ENCODE peak calls at places on chromosomes 12 and 14, in five cellular contexts. One of them, this sample, is unnamed.

GRCh38 chr12:51174501-51174900 is 1.6 kb upstream of the TFCP2 start:
- DNase-seq in heart left ventricle: no peak
- DNase-seq in endodermal cell: no peak
- DNase-seq in PC-9: no peak
- DNase-seq in CD8-positive, alpha-beta T cell: no peak
- DNase-seq in this sample: no peak

GRCh38 chr14:52235434-52235833 is 32.1 kb upstream of the PTGDR start:
- DNase-seq in heart left ventricle: no peak
- DNase-seq in endodermal cell: peak; percentile 55
- DNase-seq in PC-9: no peak
- DNase-seq in CD8-positive, alpha-beta T cell: no peak
- DNase-seq in this sample: no peak

GRCh38 chr14:105167303-105168092 is 1.1 kb downstream of the JAG2 start:
- DNase-seq in heart left ventricle: no peak
- DNase-seq in endodermal cell: peak; percentile 73
- DNase-seq in PC-9: no peak
- DNase-seq in CD8-positive, alpha-beta T cell: no peak
- DNase-seq in this sample: no peak

GRCh38 chr12:53575502-53576264 is 50.5 kb downstream of the ATF7 start:
- DNase-seq in heart left ventricle: no peak
- DNase-seq in endodermal cell: no peak
- DNase-seq in PC-9: peak; percentile 79
- DNase-seq in CD8-positive, alpha-beta T cell: no peak
- DNase-seq in this sample: no peak

GRCh38 chr14:66965831-66966230 is 223.4 kb upstream of the GARIN2 start:
- DNase-seq in heart left ventricle: no peak
- DNase-seq in endodermal cell: no peak
- DNase-seq in PC-9: no peak
- DNase-seq in CD8-positive, alpha-beta T cell: no peak
- DNase-seq in this sample: no peak

GRCh38 chr12:85363382-85364190 is 83.6 kb downstream of the ALX1 start:
- DNase-seq in heart left ventricle: no peak
- DNase-seq in endodermal cell: no peak
- DNase-seq in PC-9: no peak
- DNase-seq in CD8-positive, alpha-beta T cell: no peak
- DNase-seq in this sample: no peak

GRCh38 chr12:110270125-110270962 is 10.7 kb upstream of the ATP2A2 start:
- DNase-seq in heart left ventricle: peak; percentile 74
- DNase-seq in endodermal cell: peak; percentile 66
- DNase-seq in PC-9: peak; percentile 62
- DNase-seq in CD8-positive, alpha-beta T cell: no peak
- DNase-seq in this sample: no peak

GRCh38 chr12:38159591-38160317 is 156.8 kb upstream of the ALG10B start:
- DNase-seq in heart left ventricle: no peak
- DNase-seq in endodermal cell: no peak
- DNase-seq in PC-9: no peak
- DNase-seq in CD8-positive, alpha-beta T cell: no peak
- DNase-seq in this sample: no peak

GRCh38 chr12:119546340-119546739 is 47.2 kb upstream of the TMEM233 start:
- DNase-seq in heart left ventricle: no peak
- DNase-seq in endodermal cell: no peak
- DNase-seq in PC-9: peak; percentile 52
- DNase-seq in CD8-positive, alpha-beta T cell: no peak
- DNase-seq in this sample: no peak

GRCh38 chr12:119547016-119547415 is 46.6 kb upstream of the TMEM233 start:
- DNase-seq in heart left ventricle: no peak
- DNase-seq in endodermal cell: no peak
- DNase-seq in PC-9: peak; percentile 58
- DNase-seq in CD8-positive, alpha-beta T cell: no peak
- DNase-seq in this sample: no peak

GRCh38 chr12:119540476-119540875 is 53.1 kb upstream of the TMEM233 start:
- DNase-seq in heart left ventricle: no peak
- DNase-seq in endodermal cell: no peak
- DNase-seq in PC-9: no peak
- DNase-seq in CD8-positive, alpha-beta T cell: no peak
- DNase-seq in this sample: no peak

GRCh38 chr12:119544780-119545625 is 48.6 kb upstream of the TMEM233 start:
- DNase-seq in heart left ventricle: peak; percentile 41
- DNase-seq in endodermal cell: peak; percentile 92
- DNase-seq in PC-9: peak; percentile 39
- DNase-seq in CD8-positive, alpha-beta T cell: peak; percentile 57
- DNase-seq in this sample: peak; percentile 9
- H3K27me3 ChIP-seq in heart left ventricle: no peaks in the 10 kb centered on the region
- H3K27me3 ChIP-seq in endodermal cell: peaks cover 12% of the 10 kb centered on the region
- H3K27me3 ChIP-seq in PC-9: no peaks in the 10 kb centered on the region
- H3K27me3 ChIP-seq in CD8-positive, alpha-beta T cell: no peaks in the 10 kb centered on the region
- H3K27me3 ChIP-seq in this sample: no peaks in the 10 kb centered on the region

DNA sequence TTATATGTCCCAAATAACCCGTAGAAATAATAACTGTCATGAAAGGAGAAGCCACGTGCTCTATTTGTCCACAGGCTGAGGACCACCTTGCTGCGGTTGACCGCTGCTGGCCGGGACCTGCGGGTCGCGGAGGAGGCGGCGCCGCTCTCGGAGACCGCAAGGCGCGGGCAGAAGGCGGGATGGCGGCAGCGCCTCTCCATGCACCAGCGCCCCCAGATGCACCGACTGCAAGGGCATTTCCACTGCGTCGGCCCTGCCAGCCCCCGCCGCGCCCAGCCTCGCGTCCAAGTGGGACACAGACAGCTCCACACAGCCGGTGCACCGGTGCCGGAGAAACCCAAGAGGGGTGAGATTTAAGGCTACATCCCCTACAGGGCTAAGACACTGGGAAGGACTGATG is 21.0 kb downstream of the RPGRIP1 start:
- DNase-seq in heart left ventricle: peak; percentile 46
- DNase-seq in endodermal cell: peak; percentile 84
- DNase-seq in PC-9: no peak
- DNase-seq in CD8-positive, alpha-beta T cell: peak; percentile 51
- DNase-seq in this sample: no peak
- H3K4me3 ChIP-seq in heart left ventricle: no peak overlapping the region
- H3K4me3 ChIP-seq in endodermal cell: peak overlapping the region; percentile 71
- H3K4me3 ChIP-seq in PC-9: no peak overlapping the region
- H3K4me3 ChIP-seq in CD8-positive, alpha-beta T cell: no peak overlapping the region
- H3K4me3 ChIP-seq in this sample: peak overlapping the region; percentile 22

GRCh38 chr14:20388159-20388558 is 25.1 kb downstream of the TEP1 start:
- DNase-seq in heart left ventricle: no peak
- DNase-seq in endodermal cell: peak; percentile 77
- DNase-seq in PC-9: no peak
- DNase-seq in CD8-positive, alpha-beta T cell: no peak
- DNase-seq in this sample: no peak

GRCh38 chr14:20387577-20387976 is 25.7 kb downstream of the TEP1 start:
- DNase-seq in heart left ventricle: no peak
- DNase-seq in endodermal cell: no peak
- DNase-seq in PC-9: no peak
- DNase-seq in CD8-positive, alpha-beta T cell: no peak
- DNase-seq in this sample: no peak

GRCh38 chr14:20384321-20384720 is 29.0 kb downstream of the TEP1 start:
- DNase-seq in heart left ventricle: no peak
- DNase-seq in endodermal cell: no peak
- DNase-seq in PC-9: no peak
- DNase-seq in CD8-positive, alpha-beta T cell: no peak
- DNase-seq in this sample: no peak

GRCh38 chr14:20384886-20385285 is 28.4 kb downstream of the TEP1 start:
- DNase-seq in heart left ventricle: no peak
- DNase-seq in endodermal cell: no peak
- DNase-seq in PC-9: no peak
- DNase-seq in CD8-positive, alpha-beta T cell: no peak
- DNase-seq in this sample: no peak

GRCh38 chr14:20386276-20386855 is 26.9 kb downstream of the TEP1 start:
- DNase-seq in heart left ventricle: no peak
- DNase-seq in endodermal cell: no peak
- DNase-seq in PC-9: no peak
- DNase-seq in CD8-positive, alpha-beta T cell: no peak
- DNase-seq in this sample: no peak
- H3K36me3 ChIP-seq in heart left ventricle: peaks cover 99% of the 10 kb centered on the region
- H3K36me3 ChIP-seq in endodermal cell: peaks cover 86% of the 10 kb centered on the region
- H3K36me3 ChIP-seq in PC-9: no peaks in the 10 kb centered on the region
- H3K36me3 ChIP-seq in CD8-positive, alpha-beta T cell: peaks cover 85% of the 10 kb centered on the region
- H3K36me3 ChIP-seq in this sample: peaks cover 3% of the 10 kb centered on the region

GRCh38 chr12:3365416-3366385 is 125.3 kb upstream of the PRMT8 start:
- DNase-seq in heart left ventricle: peak; percentile 60
- DNase-seq in endodermal cell: peak; percentile 88
- DNase-seq in PC-9: no peak
- DNase-seq in CD8-positive, alpha-beta T cell: no peak
- DNase-seq in this sample: no peak

GRCh38 chr12:3364226-3364625 is 126.8 kb upstream of the PRMT8 start:
- DNase-seq in heart left ventricle: no peak
- DNase-seq in endodermal cell: peak; percentile 39
- DNase-seq in PC-9: no peak
- DNase-seq in CD8-positive, alpha-beta T cell: no peak
- DNase-seq in this sample: no peak

GRCh38 chr12:3363608-3364007 is 127.4 kb upstream of the PRMT8 start:
- DNase-seq in heart left ventricle: peak; percentile 53
- DNase-seq in endodermal cell: peak; percentile 31
- DNase-seq in PC-9: no peak
- DNase-seq in CD8-positive, alpha-beta T cell: no peak
- DNase-seq in this sample: no peak

GRCh38 chr12:3366451-3367155 is 124.4 kb upstream of the PRMT8 start:
- DNase-seq in heart left ventricle: no peak
- DNase-seq in endodermal cell: peak; percentile 75
- DNase-seq in PC-9: no peak
- DNase-seq in CD8-positive, alpha-beta T cell: no peak
- DNase-seq in this sample: no peak

DNA sequence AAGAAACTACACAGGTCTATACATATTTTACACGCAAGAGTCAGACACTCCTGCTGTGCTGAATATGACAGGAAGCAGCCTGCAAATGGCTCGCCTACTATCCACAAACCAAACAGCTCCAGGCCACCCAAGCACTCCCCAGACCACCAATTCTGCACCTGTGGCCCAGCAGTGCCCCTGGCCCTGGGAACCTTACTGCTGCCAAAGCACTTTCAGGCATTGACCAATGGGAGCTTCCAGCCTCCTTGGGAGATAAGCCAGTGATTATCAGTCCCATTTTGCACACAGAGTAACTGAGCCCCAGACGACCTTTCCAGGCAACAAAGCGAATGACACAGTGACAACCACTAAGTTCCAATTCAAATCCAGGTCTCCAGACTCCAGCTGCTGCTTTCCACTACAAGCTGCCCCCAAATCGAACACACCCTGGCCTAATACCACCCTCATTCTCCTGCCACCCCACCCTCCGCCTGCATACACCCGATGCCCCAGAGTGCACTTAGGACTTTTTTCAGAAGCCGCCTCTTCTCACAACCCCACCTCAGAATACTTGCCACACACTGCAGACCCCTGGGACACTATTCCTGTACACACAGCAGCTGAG is 126.2 kb upstream of the PRMT8 start:
- DNase-seq in heart left ventricle: no peak
- DNase-seq in endodermal cell: peak; percentile 38
- DNase-seq in PC-9: no peak
- DNase-seq in CD8-positive, alpha-beta T cell: no peak
- DNase-seq in this sample: no peak
- H3K27me3 ChIP-seq in heart left ventricle: peaks cover 21% of the 10 kb centered on the region
- H3K27me3 ChIP-seq in endodermal cell: peaks cover 34% of the 10 kb centered on the region
- H3K27me3 ChIP-seq in PC-9: peaks cover 91% of the 10 kb centered on the region
- H3K27me3 ChIP-seq in CD8-positive, alpha-beta T cell: peaks cover 3% of the 10 kb centered on the region
- H3K27me3 ChIP-seq in this sample: peaks cover 43% of the 10 kb centered on the region

GRCh38 chr12:6635375-6635855 is 344 bp downstream of the LPAR5 start:
- DNase-seq in heart left ventricle: no peak
- DNase-seq in endodermal cell: peak; percentile 65
- DNase-seq in PC-9: no peak
- DNase-seq in CD8-positive, alpha-beta T cell: peak; percentile 72
- DNase-seq in this sample: no peak
- H3K4me3 ChIP-seq in heart left ventricle: no peak overlapping the region
- H3K4me3 ChIP-seq in endodermal cell: no peak overlapping the region
- H3K4me3 ChIP-seq in PC-9: peak overlapping the region; percentile 48
- H3K4me3 ChIP-seq in CD8-positive, alpha-beta T cell: peak overlapping the region; percentile 44
- H3K4me3 ChIP-seq in this sample: no peak overlapping the region

DNA sequence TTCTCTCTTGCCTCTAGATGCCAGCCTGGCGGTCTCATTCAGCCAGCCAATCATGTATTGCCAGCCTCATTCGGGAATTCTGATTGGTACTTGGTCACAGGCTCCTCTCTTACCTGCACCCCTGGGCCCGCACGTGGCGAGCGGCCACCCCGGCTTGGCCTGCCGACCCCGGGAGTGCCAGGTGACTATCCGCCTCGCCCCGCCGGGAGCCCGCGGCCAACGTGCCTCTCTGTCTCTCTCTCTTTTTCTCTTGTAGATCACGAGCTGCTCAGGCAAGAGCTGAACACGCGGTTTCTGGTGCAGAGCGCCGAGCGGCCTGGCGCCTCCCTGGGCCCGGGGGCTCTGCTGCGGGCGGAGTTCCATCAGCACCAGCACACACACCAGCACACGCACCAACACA is 39.3 kb downstream of the LRCOL1 start:
- DNase-seq in heart left ventricle: no peak
- DNase-seq in endodermal cell: no peak
- DNase-seq in PC-9: no peak
- DNase-seq in CD8-positive, alpha-beta T cell: no peak
- DNase-seq in this sample: no peak
- H3K36me3 ChIP-seq in heart left ventricle: peaks cover 40% of the 10 kb centered on the region
- H3K36me3 ChIP-seq in endodermal cell: peaks cover 8% of the 10 kb centered on the region
- H3K36me3 ChIP-seq in PC-9: no peaks in the 10 kb centered on the region
- H3K36me3 ChIP-seq in CD8-positive, alpha-beta T cell: no peaks in the 10 kb centered on the region
- H3K36me3 ChIP-seq in this sample: no peaks in the 10 kb centered on the region